ENCODE peak calls at places on chromosomes 3 and 15, in six cellular contexts. One of them, this sample, is unnamed.

GRCh38 chr3:38110314-38111050 is 26.4 kb downstream of the ACAA1 start:
- DNase-seq in ovary: no peak
- DNase-seq in foreskin melanocyte: no peak
- DNase-seq in stimulated activated CD8-positive, alpha-beta memory T cell treated with anti-CD3 and anti-CD28 coated beads, Interleukin-12 subunit alpha, Interleukin-12 subunit beta, amount 100 ng/mL, for 4 hours: no peak
- DNase-seq in heart right ventricle: no peak
- DNase-seq in ACHN: no peak
- DNase-seq in this sample: no peak

GRCh38 chr3:5875056-5875455 is 687.5 kb downstream of the EDEM1 start:
- DNase-seq in ACHN: no peak
- DNase-seq in ovary: no peak
- DNase-seq in stimulated activated CD8-positive, alpha-beta memory T cell treated with anti-CD3 and anti-CD28 coated beads, Interleukin-12 subunit alpha, Interleukin-12 subunit beta, amount 100 ng/mL, for 4 hours: no peak
- DNase-seq in foreskin melanocyte: no peak
- DNase-seq in heart right ventricle: no peak
- DNase-seq in this sample: no peak

GRCh38 chr15:55481842-55482241 is 26.2 kb downstream of the DNAAF4 start:
- DNase-seq in ovary: no peak
- DNase-seq in foreskin melanocyte: no peak
- DNase-seq in stimulated activated CD8-positive, alpha-beta memory T cell treated with anti-CD3 and anti-CD28 coated beads, Interleukin-12 subunit alpha, Interleukin-12 subunit beta, amount 100 ng/mL, for 4 hours: no peak
- DNase-seq in ACHN: no peak
- DNase-seq in heart right ventricle: no peak
- DNase-seq in this sample: no peak

GRCh38 chr3:194592798-194593752 is 40.1 kb downstream of the TMEM44 start:
- DNase-seq in ACHN: peak
- DNase-seq in foreskin melanocyte: peak
- DNase-seq in stimulated activated CD8-positive, alpha-beta memory T cell treated with anti-CD3 and anti-CD28 coated beads, Interleukin-12 subunit alpha, Interleukin-12 subunit beta, amount 100 ng/mL, for 4 hours: no peak
- DNase-seq in ovary: no peak
- DNase-seq in heart right ventricle: no peak
- DNase-seq in this sample: no peak

GRCh38 chr3:62602987-62603386 is 229.6 kb upstream of the FEZF2 start:
- DNase-seq in ovary: no peak
- DNase-seq in foreskin melanocyte: no peak
- DNase-seq in ACHN: no peak
- DNase-seq in stimulated activated CD8-positive, alpha-beta memory T cell treated with anti-CD3 and anti-CD28 coated beads, Interleukin-12 subunit alpha, Interleukin-12 subunit beta, amount 100 ng/mL, for 4 hours: no peak
- DNase-seq in heart right ventricle: no peak
- DNase-seq in this sample: no peak

GRCh38 chr3:43163895-43164493 is 58.1 kb upstream of the POMGNT2 start:
- DNase-seq in foreskin melanocyte: no peak
- DNase-seq in stimulated activated CD8-positive, alpha-beta memory T cell treated with anti-CD3 and anti-CD28 coated beads, Interleukin-12 subunit alpha, Interleukin-12 subunit beta, amount 100 ng/mL, for 4 hours: no peak
- DNase-seq in ovary: no peak
- DNase-seq in ACHN: no peak
- DNase-seq in heart right ventricle: no peak
- DNase-seq in this sample: no peak

GRCh38 chr15:89435346-89435745 is 61.0 kb downstream of the RHCG start:
- DNase-seq in ovary: no peak
- DNase-seq in stimulated activated CD8-positive, alpha-beta memory T cell treated with anti-CD3 and anti-CD28 coated beads, Interleukin-12 subunit alpha, Interleukin-12 subunit beta, amount 100 ng/mL, for 4 hours: no peak
- DNase-seq in foreskin melanocyte: no peak
- DNase-seq in heart right ventricle: no peak
- DNase-seq in ACHN: no peak
- DNase-seq in this sample: no peak

GRCh38 chr3:242986-243706 is 46.6 kb downstream of the CHL1 start:
- DNase-seq in stimulated activated CD8-positive, alpha-beta memory T cell treated with anti-CD3 and anti-CD28 coated beads, Interleukin-12 subunit alpha, Interleukin-12 subunit beta, amount 100 ng/mL, for 4 hours: no peak
- DNase-seq in heart right ventricle: no peak
- DNase-seq in ACHN: peak
- DNase-seq in foreskin melanocyte: no peak
- DNase-seq in ovary: no peak
- DNase-seq in this sample: no peak

GRCh38 chr3:20056727-20057611 is 16.7 kb downstream of the KAT2B start:
- DNase-seq in ovary: no peak
- DNase-seq in ACHN: no peak
- DNase-seq in foreskin melanocyte: peak
- DNase-seq in stimulated activated CD8-positive, alpha-beta memory T cell treated with anti-CD3 and anti-CD28 coated beads, Interleukin-12 subunit alpha, Interleukin-12 subunit beta, amount 100 ng/mL, for 4 hours: no peak
- DNase-seq in heart right ventricle: no peak
- DNase-seq in this sample: no peak